ENCODE peak calls at places on chromosome 17, in six cellular contexts. M, F, J, X, H and L are unnamed samples.

GRCh38 chr17:8051831-8052230 is 13.0 kb downstream of the ALOX15B start:
- DNase-seq in M (no peak), F (no peak), J (no peak), X (no peak), H (no peak), L (no peak)

GRCh38 chr17:63698381-63698885 is 1.5 kb downstream of the LIMD2 start:
- DNase-seq in M (no peak), F (no peak), J (no peak), X (no peak), H (no peak), L (no peak)

GRCh38 chr17:57739402-57740224 is 5.5 kb downstream of the CCDC182 start:
- DNase-seq in M (peak), F (no peak), J (peak), X (peak), H (no peak), L (no peak)

GRCh38 chr17:79844869-79845600 is 5.8 kb upstream of the CBX4 start:
- DNase-seq in M (peak), F (peak), J (no peak), X (no peak), H (peak), L (no peak)

GRCh38 chr17:50430731-50431130 is 4.7 kb downstream of the ACSF2 start:
- DNase-seq in M (no peak), F (no peak), J (no peak), X (no peak), H (no peak), L (no peak)

GRCh38 chr17:57601328-57601727 is 143.8 kb downstream of the CCDC182 start:
- DNase-seq in M (no peak), F (no peak), J (no peak), X (no peak), H (no peak), L (no peak)

GRCh38 chr17:59483860-59484259 is 81.5 kb upstream of the DHX40 start:
- DNase-seq in M (no peak), F (no peak), J (no peak), X (no peak), H (no peak), L (no peak)

GRCh38 chr17:66747561-66748275 is 87.2 kb upstream of the CACNG5 start:
- DNase-seq in M (no peak), F (no peak), J (peak), X (peak), H (no peak), L (peak)

GRCh38 chr17:55769625-55770000 is 18.8 kb downstream of the PCTP start:
- DNase-seq in M (no peak), F (peak), J (peak), X (peak), H (no peak), L (peak)

GRCh38 chr17:32281011-32281451 is 15.4 kb downstream of the RHBDL3 start:
- DNase-seq in M (peak), F (peak), J (no peak), X (no peak), H (peak), L (no peak)

GRCh38 chr17:4919511-4920047 is 12.5 kb upstream of the GP1BA start:
- DNase-seq in M (peak), F (no peak), J (no peak), X (no peak), H (no peak), L (no peak)

GRCh38 chr17:64357191-64357981 is 33.3 kb downstream of the PECAM1 start:
- DNase-seq in M (no peak), F (peak), J (peak), X (peak), H (peak), L (peak)

GRCh38 chr17:33144837-33145236 is 148.3 kb downstream of the ASIC2 start:
- DNase-seq in M (no peak), F (no peak), J (no peak), X (no peak), H (no peak), L (no peak)

GRCh38 chr17:7838291-7839075 is 4.5 kb downstream of the KDM6B start:
- DNase-seq in M (peak), F (no peak), J (no peak), X (peak), H (no peak), L (peak)

GRCh38 chr17:54754560-54754959 is 146.1 kb upstream of the TOM1L1 start:
- DNase-seq in M (peak), F (no peak), J (no peak), X (no peak), H (no peak), L (no peak)

GRCh38 chr17:75073618-75074047 is 14.1 kb upstream of the SLC16A5 start:
- DNase-seq in M (no peak), F (no peak), J (no peak), X (no peak), H (no peak), L (no peak)

GRCh38 chr17:61139219-61139618 is 260.4 kb upstream of the TBX2 start:
- DNase-seq in M (no peak), F (no peak), J (peak), X (peak), H (no peak), L (peak)

GRCh38 chr17:55883112-55883511 is 132.3 kb downstream of the PCTP start:
- DNase-seq in M (peak), F (no peak), J (no peak), X (no peak), H (no peak), L (no peak)

GRCh38 chr17:63338272-63338671 is 107.8 kb downstream of the CYB561 start:
- DNase-seq in M (no peak), F (no peak), J (no peak), X (no peak), H (no peak), L (no peak)

GRCh38 chr17:16171613-16172012 is 43.7 kb downstream of the NCOR1 start:
- DNase-seq in M (no peak), F (no peak), J (no peak), X (no peak), H (no peak), L (peak)

GRCh38 chr17:64262422-64263260 is at the start of gene TEX2:
- DNase-seq in M (peak), F (peak), J (peak), X (peak), H (peak), L (no peak)

GRCh38 chr17:1197781-1198490 is 18.2 kb upstream of the ABR start:
- DNase-seq in M (no peak), F (peak), J (no peak), X (peak), H (peak), L (no peak)

GRCh38 chr17:64223283-64223682 is 39.8 kb downstream of the TEX2 start:
- DNase-seq in M (no peak), F (no peak), J (no peak), X (no peak), H (no peak), L (no peak)

GRCh38 chr17:49694847-49695697 is 12.7 kb downstream of the SLC35B1 start:
- DNase-seq in M (peak), F (peak), J (no peak), X (peak), H (peak), L (no peak)

GRCh38 chr17:358491-359133 is 6.0 kb upstream of the RPH3AL start:
- DNase-seq in M (no peak), F (no peak), J (no peak), X (no peak), H (no peak), L (no peak)

GRCh38 chr17:68711858-68712257 is 110.7 kb upstream of the FAM20A start:
- DNase-seq in M (no peak), F (no peak), J (no peak), X (no peak), H (no peak), L (no peak)

GRCh38 chr17:74283371-74283673 is 9.3 kb downstream of the DNAI2 start:
- DNase-seq in M (no peak), F (no peak), J (no peak), X (no peak), H (no peak), L (no peak)

GRCh38 chr17:61532818-61533217 is 58.2 kb downstream of the NACA2 start:
- DNase-seq in M (no peak), F (no peak), J (no peak), X (no peak), H (no peak), L (no peak)

GRCh38 chr17:11608396-11608795 is 10.1 kb downstream of the DNAH9 start:
- DNase-seq in M (no peak), F (peak), J (no peak), X (no peak), H (peak), L (peak)

GRCh38 chr17:59038734-59039133 is 67.9 kb downstream of the TRIM37 start:
- DNase-seq in M (no peak), F (no peak), J (no peak), X (peak), H (no peak), L (peak)

GRCh38 chr17:10733666-10734065 is 3.8 kb upstream of the TMEM220 start:
- DNase-seq in M (no peak), F (no peak), J (no peak), X (no peak), H (no peak), L (no peak)

GRCh38 chr17:1050246-1050995 is 53.5 kb downstream of the TIMM22 start:
- DNase-seq in M (no peak), F (peak), J (no peak), X (no peak), H (peak), L (no peak)

GRCh38 chr17:30372755-30373154 is 6.0 kb upstream of the CPD start:
- DNase-seq in M (no peak), F (no peak), J (peak), X (no peak), H (no peak), L (no peak)

GRCh38 chr17:21012736-21013135 is 30.1 kb downstream of the USP22 start:
- DNase-seq in M (no peak), F (no peak), J (no peak), X (no peak), H (no peak), L (no peak)

GRCh38 chr17:74466111-74466784 is at the start of gene CD300A:
- DNase-seq in M (no peak), F (peak), J (no peak), X (no peak), H (peak), L (no peak)

DNA sequence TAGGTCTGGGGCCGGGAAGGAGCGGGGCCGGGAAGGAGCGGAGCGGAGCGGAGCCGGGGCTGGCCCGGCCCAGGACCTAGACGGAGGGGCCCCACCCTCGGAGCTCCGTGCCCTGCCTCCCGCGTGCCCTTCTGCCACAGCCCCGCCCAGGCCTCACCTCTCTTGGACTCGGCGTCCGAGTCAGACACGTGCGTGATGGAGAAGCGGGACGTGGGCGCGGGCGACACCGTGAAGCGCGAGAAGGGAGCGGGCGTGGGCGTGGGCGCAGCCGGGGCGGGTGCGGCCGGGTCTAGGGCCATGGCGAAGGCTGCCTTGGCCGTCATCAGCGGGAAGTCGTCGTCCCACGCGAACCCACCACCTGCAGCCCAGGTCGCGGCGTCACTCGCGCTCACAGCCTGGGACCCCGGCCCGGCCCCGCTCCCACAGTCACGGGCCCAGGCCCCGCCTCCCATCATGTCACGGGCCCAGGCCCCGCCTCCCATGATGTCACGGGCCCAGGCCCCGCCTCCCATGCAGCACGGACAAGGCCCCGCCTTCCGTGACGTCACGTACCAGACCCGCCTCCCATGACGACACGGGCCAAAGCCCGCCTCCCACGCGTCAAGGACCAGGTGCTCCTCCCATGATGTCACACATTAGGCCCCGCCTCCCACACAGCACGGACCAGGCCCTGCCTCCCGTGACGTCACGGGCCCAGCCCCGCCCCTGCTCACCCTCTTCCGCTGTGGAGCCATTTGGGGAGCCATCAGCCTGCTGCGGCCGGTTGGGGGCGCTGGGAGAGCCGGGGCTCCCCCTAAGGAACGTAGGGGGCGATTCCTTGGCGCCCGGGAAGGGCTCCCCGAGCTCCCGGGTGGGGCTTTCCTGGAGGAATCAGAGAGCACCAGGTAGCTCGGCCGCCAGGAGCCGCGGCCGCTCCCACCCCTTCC is 45.8 kb upstream of the PVALEF start:
- DNase-seq in M (peak), F (peak), J (peak), X (peak), H (peak), L (peak)
- TF ChIP-seq CTCF in M (peak), F (no peak), J (no peak), X (no peak), H (no peak), L (peak)

GRCh38 chr17:28907709-28908475 is 5.0 kb upstream of the DHRS13 start:
- DNase-seq in M (no peak), F (no peak), J (no peak), X (peak), H (no peak), L (no peak)
- H3K27ac ChIP-seq in M (no peak), F (peak), J (no peak), X (peak), H (peak), L (no peak)

DNA sequence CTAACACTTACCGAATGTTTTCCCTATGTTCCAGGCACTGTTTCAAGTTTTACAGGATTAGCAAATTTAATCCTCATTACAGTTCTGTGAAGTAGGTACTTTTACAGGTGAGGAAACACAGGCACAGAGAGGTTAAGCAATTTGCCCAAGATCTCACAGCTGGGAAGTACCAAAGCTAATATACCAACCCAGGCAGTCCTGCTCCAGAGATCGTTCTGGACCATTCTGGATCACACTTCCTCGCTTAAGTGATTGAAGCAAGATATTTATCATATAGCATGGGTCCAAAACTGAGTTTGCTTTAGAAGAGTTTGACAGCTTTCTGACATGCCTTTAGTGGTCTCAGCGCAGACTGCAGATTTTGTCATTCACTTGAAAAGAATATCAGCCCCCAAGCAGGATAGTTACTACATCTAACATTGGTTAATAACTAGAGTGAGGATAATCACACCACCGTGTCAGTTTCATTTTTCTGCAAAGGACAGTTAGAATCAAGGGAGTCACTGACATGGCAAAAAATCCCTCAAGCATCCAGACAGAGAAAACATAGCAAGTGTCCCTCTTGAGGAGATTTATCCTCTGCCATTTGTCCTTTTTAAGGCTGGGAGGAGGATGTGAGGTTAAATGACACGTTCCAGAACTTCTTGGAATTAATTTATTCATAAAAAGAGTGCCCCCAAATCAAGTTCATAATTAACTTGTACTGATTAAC is 5.1 kb downstream of the HS3ST3B1 start:
- DNase-seq in M (no peak), F (no peak), J (no peak), X (no peak), H (no peak), L (no peak)
- H3K4me3 ChIP-seq in M (no peak), F (no peak), J (no peak), X (peak), H (no peak), L (no peak)

GRCh38 chr17:42672038-42672437 is 4.8 kb downstream of the PLEKHH3 start:
- DNase-seq in M (no peak), F (no peak), J (peak), X (no peak), H (no peak), L (no peak)

GRCh38 chr17:42670925-42671657 is 5.7 kb downstream of the PLEKHH3 start:
- DNase-seq in M (no peak), F (no peak), J (no peak), X (no peak), H (no peak), L (no peak)

GRCh38 chr17:42669705-42670198 is 7.0 kb downstream of the PLEKHH3 start:
- DNase-seq in M (no peak), F (no peak), J (no peak), X (no peak), H (no peak), L (no peak)

GRCh38 chr17:42673266-42673884 is 3.4 kb downstream of the PLEKHH3 start:
- DNase-seq in M (no peak), F (no peak), J (no peak), X (no peak), H (no peak), L (no peak)

GRCh38 chr17:42670199-42670924 is 6.4 kb downstream of the PLEKHH3 start:
- DNase-seq in M (peak), F (no peak), J (no peak), X (no peak), H (no peak), L (no peak)
- TF ChIP-seq CTCF in M (peak), F (no peak), J (no peak), X (no peak), H (no peak), L (no peak)

GRCh38 chr17:78318407-78318806 is 41.5 kb downstream of the SOCS3 start:
- DNase-seq in M (no peak), F (no peak), J (no peak), X (no peak), H (no peak), L (no peak)
- H3K27ac ChIP-seq in M (no peak), F (no peak), J (no peak), X (no peak), H (no peak), L (no peak)

GRCh38 chr17:65541453-65541852 is 20.0 kb downstream of the AXIN2 start:
- DNase-seq in M (no peak), F (no peak), J (no peak), X (no peak), H (no peak), L (no peak)

GRCh38 chr17:65542067-65542466 is 19.4 kb downstream of the AXIN2 start:
- DNase-seq in M (no peak), F (no peak), J (no peak), X (no peak), H (no peak), L (no peak)

GRCh38 chr17:65539867-65540266 is 21.6 kb downstream of the AXIN2 start:
- DNase-seq in M (no peak), F (no peak), J (no peak), X (no peak), H (no peak), L (no peak)

GRCh38 chr17:65544658-65545057 is 16.8 kb downstream of the AXIN2 start:
- DNase-seq in M (no peak), F (no peak), J (no peak), X (no peak), H (no peak), L (no peak)

DNA sequence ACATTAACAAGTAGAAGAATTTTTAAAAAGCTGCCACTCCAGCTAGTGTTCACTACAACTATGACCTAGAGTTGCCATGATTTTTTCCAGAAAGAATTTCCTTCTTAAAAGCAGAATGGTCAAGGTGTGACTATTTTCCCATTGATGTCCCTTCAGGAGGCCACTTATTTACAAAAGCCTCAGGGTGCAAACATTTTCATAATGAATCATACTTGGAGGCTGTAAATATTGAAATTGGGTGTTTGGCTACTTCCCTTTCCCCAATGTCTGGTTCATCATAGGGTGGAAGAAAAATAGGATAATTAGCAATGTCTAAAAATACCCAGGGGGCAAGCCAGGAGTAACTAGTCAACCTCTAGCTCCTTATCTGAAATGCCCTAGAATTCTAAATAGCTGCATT is 18.9 kb downstream of the AXIN2 start:
- DNase-seq in M (no peak), F (no peak), J (no peak), X (no peak), H (no peak), L (no peak)
- H3K4me3 ChIP-seq in M (no peak), F (no peak), J (no peak), X (no peak), H (no peak), L (no peak)

GRCh38 chr17:78314683-78315354 is 45.1 kb downstream of the SOCS3 start:
- DNase-seq in M (no peak), F (no peak), J (no peak), X (no peak), H (no peak), L (no peak)
- TF ChIP-seq CTCF in M (peak), F (no peak), J (peak), X (no peak), H (no peak), L (peak)